ENCODE peak calls at places on chromosomes 5 and 9, in seven cellular contexts. E is head of caudate nucleus; P is activated T-cell treated with anti-CD3 and anti-CD28 coated beads for 24 hours; Q is endothelial cell; O is GDM1; D is activated T-helper 9 cell treated with anti-CD3 and anti-CD28 coated beads, Interleukin-2, amount 50 U/mL, for 16 hours; S is T-helper 17 cell. I is an unnamed sample.

GRCh38 chr5:62600560-62601252 is 22.1 kb downstream of the LRRC70 start:
- DNase-seq in O (no peak), P (no peak), Q (no peak), D (no peak), S (no peak), E (no peak), I (no peak)

GRCh38 chr5:142713151-142713706 is 27.3 kb upstream of the FGF1 start:
- DNase-seq in D (peak; percentile 80), E (peak; percentile 89), P (peak; percentile 80), O (peak; percentile 83), S (peak; percentile 74), Q (peak; percentile 95), I (peak; percentile 90)

GRCh38 chr9:21104787-21105186 is 27.0 kb upstream of the IFNB1 start:
- DNase-seq in Q (no peak), P (no peak), D (no peak), O (peak; percentile 38), E (no peak), S (no peak), I (no peak)

GRCh38 chr5:90529939-90530677 is 724 bp upstream of the LYSMD3 start:
- DNase-seq in E (peak; percentile 75), O (peak; percentile 62), S (no peak), Q (peak; percentile 56), D (peak; percentile 41), P (peak; percentile 53), I (peak; percentile 73)

GRCh38 chr9:115943591-115944165 is 209.9 kb upstream of the PAPPA start:
- DNase-seq in O (no peak), Q (no peak), P (no peak), E (no peak), D (no peak), S (no peak), I (no peak)

GRCh38 chr5:73339711-73340110 is 108.9 kb downstream of the FOXD1 start:
- DNase-seq in P (no peak), S (no peak), O (no peak), D (no peak), Q (no peak), E (no peak), I (no peak)

GRCh38 chr9:4860383-4860782 is 67.6 kb downstream of the RCL1 start:
- DNase-seq in O (no peak), E (no peak), S (no peak), P (no peak), D (no peak), Q (no peak), I (no peak)

GRCh38 chr5:28743362-28743761 is 1705.0 kb upstream of the CDH9 start:
- DNase-seq in P (no peak), O (no peak), S (no peak), E (no peak), Q (no peak), D (no peak), I (no peak)

GRCh38 chr5:103216137-103216536 is 42.4 kb upstream of the MACIR start:
- DNase-seq in P (no peak), O (no peak), S (no peak), D (no peak), E (no peak), Q (no peak), I (no peak)

GRCh38 chr9:28915256-28915930 is 1342.1 kb upstream of the C9orf72 start:
- DNase-seq in E (no peak), O (no peak), P (no peak), D (no peak), S (no peak), Q (no peak), I (no peak)

GRCh38 chr9:135611875-135612209 is 27.5 kb downstream of the GLT6D1 start:
- DNase-seq in O (no peak), S (no peak), E (no peak), Q (no peak), P (no peak), D (no peak), I (no peak)

GRCh38 chr5:180209137-180209581 is at the start of gene RASGEF1C:
- DNase-seq in D (peak; percentile 30), O (peak; percentile 72), E (peak; percentile 82), S (peak; percentile 56), P (peak; percentile 52), Q (peak; percentile 87), I (peak; percentile 62)

GRCh38 chr9:4548796-4549725 is 58.8 kb downstream of the SLC1A1 start:
- DNase-seq in S (no peak), D (no peak), P (no peak), O (no peak), Q (peak; percentile 57), E (no peak), I (no peak)

GRCh38 chr5:131426011-131426410 is 162.2 kb downstream of the CDC42SE2 start:
- DNase-seq in E (no peak), D (no peak), S (no peak), O (no peak), P (no peak), Q (no peak), I (no peak)